ENCODE peak calls at places on chromosomes 11 and 22, in nine cellular contexts. C is activated CD4-positive, alpha-beta T cell treated with anti-CD3 and anti-CD28 coated beads, Interleukin-2, amount 50 U/mL, for 48 hours; M is mesenteric fat pad; Z is chondrocyte; N is HuH-7; U is mucosa of gallbladder; Q is myocyte; I is tibial artery; T is NCI-H1417. J is an unnamed sample.

GRCh38 chr11:64062185-64063039 is 26.7 kb downstream of the FLRT1 start:
- DNase-seq in U (no peak), N (no peak), T (peak), I (no peak), M (no peak), Z (no peak), Q (no peak), C (no peak), J (no peak)

GRCh38 chr22:48653306-48653705 is 1174.4 kb downstream of the BRD1 start:
- DNase-seq in T (no peak), C (no peak), I (no peak), U (no peak), N (no peak), Z (no peak), Q (no peak), M (no peak), J (no peak)

GRCh38 chr11:116240661-116241060 is 532.1 kb downstream of the BUD13 start:
- DNase-seq in I (no peak), N (no peak), Q (peak), U (no peak), Z (no peak), C (no peak), T (no peak), M (no peak), J (no peak)

GRCh38 chr22:22327723-22328122 is 83.1 kb downstream of the VPREB1 start:
- DNase-seq in I (no peak), C (no peak), N (no peak), Q (no peak), Z (no peak), U (no peak), M (no peak), T (no peak), J (no peak)

GRCh38 chr11:48002565-48002964 is 22.2 kb downstream of the PTPRJ start:
- DNase-seq in M (no peak), U (no peak), I (no peak), C (no peak), Q (no peak), T (peak), Z (peak), N (no peak), J (no peak)

GRCh38 chr11:47378011-47378835 is at the start of gene SPI1:
- DNase-seq in C (no peak), M (no peak), N (no peak), T (no peak), U (peak), Q (no peak), Z (peak), I (peak), J (no peak)

GRCh38 chr22:32916025-32916424 is 114.5 kb downstream of the TIMP3 start:
- DNase-seq in Q (no peak), Z (no peak), U (no peak), I (no peak), C (no peak), M (no peak), T (no peak), N (no peak), J (no peak)

GRCh38 chr22:47550524-47551437 is 788.3 kb downstream of the TBC1D22A start:
- DNase-seq in Z (no peak), M (peak), N (no peak), U (no peak), Q (no peak), I (peak), C (no peak), T (no peak), J (no peak)

GRCh38 chr22:18101536-18101935 is 9.1 kb upstream of the TUBA8 start:
- DNase-seq in Z (no peak), T (no peak), M (no peak), C (no peak), Q (no peak), I (no peak), N (no peak), U (no peak), J (no peak)

GRCh38 chr11:94788396-94788795 is 20.2 kb downstream of the AMOTL1 start:
- DNase-seq in N (no peak), Q (no peak), T (no peak), I (no peak), Z (no peak), C (no peak), M (no peak), U (no peak), J (peak)

GRCh38 chr11:73121692-73122091 is 20.4 kb downstream of the FCHSD2 start:
- DNase-seq in T (no peak), Z (no peak), I (no peak), M (no peak), Q (no peak), U (no peak), N (no peak), C (no peak), J (no peak)

GRCh38 chr11:116107229-116107628 is 603.0 kb upstream of the CADM1 start:
- DNase-seq in I (no peak), M (no peak), N (no peak), U (no peak), Z (no peak), C (no peak), Q (no peak), T (no peak), J (no peak)

GRCh38 chr11:94145431-94145830 is 16.8 kb downstream of the PANX1 start:
- DNase-seq in N (no peak), Z (no peak), T (no peak), M (no peak), I (no peak), U (no peak), C (no peak), Q (no peak), J (no peak)

GRCh38 chr11:8683115-8683807 is 669 bp downstream of the RPL27A start:
- DNase-seq in Z (no peak), N (no peak), M (no peak), Q (peak), T (no peak), C (peak), I (no peak), U (no peak), J (no peak)

GRCh38 chr22:46150615-46151423 is 493 bp downstream of the PPARA start:
- DNase-seq in T (peak), I (peak), U (no peak), Z (peak), M (peak), N (no peak), Q (peak), C (peak), J (peak)

GRCh38 chr22:20783300-20783673 is 9.4 kb downstream of the SERPIND1 start:
- DNase-seq in Q (no peak), T (no peak), M (no peak), I (no peak), N (no peak), U (no peak), Z (peak), C (no peak), J (no peak)

GRCh38 chr11:8873966-8874365 is 37.0 kb upstream of the AKIP1 start:
- DNase-seq in C (no peak), U (no peak), M (no peak), T (no peak), Z (no peak), N (no peak), Q (no peak), I (no peak), J (no peak)

GRCh38 chr11:75823415-75823814 is 8.4 kb downstream of the UVRAG start:
- DNase-seq in U (no peak), I (no peak), T (no peak), C (no peak), Q (no peak), Z (no peak), M (no peak), N (no peak), J (no peak)

GRCh38 chr11:43222215-43222614 is 89.6 kb upstream of the API5 start:
- DNase-seq in I (no peak), C (no peak), Z (no peak), N (no peak), M (no peak), T (no peak), Q (no peak), U (no peak), J (no peak)

GRCh38 chr11:92976681-92977080 is 7.2 kb downstream of the MTNR1B start:
- DNase-seq in C (no peak), Q (no peak), M (no peak), U (no peak), N (no peak), I (no peak), T (no peak), Z (no peak), J (no peak)

GRCh38 chr11:88420165-88420781 is 82.7 kb upstream of the CTSC start:
- DNase-seq in N (no peak), I (no peak), C (no peak), M (no peak), Z (no peak), Q (peak), U (no peak), T (no peak), J (no peak)

GRCh38 chr22:23820748-23821211 is 18.0 kb downstream of the DERL3 start:
- DNase-seq in Q (no peak), Z (peak), M (no peak), C (peak), U (no peak), I (no peak), N (no peak), T (no peak), J (peak)

GRCh38 chr11:44746894-44747293 is 20.1 kb downstream of the TSPAN18 start:
- DNase-seq in U (peak), Z (no peak), Q (no peak), T (no peak), N (no peak), I (peak), C (no peak), M (peak), J (no peak)

GRCh38 chr22:27128461-27129080 is 471.2 kb downstream of the MIAT start:
- DNase-seq in Q (peak), T (no peak), Z (no peak), U (no peak), I (no peak), M (no peak), N (no peak), C (no peak), J (no peak)

GRCh38 chr11:40877256-40877655 is 582.2 kb downstream of the LRRC4C start:
- DNase-seq in I (no peak), M (no peak), C (no peak), N (no peak), Q (no peak), Z (no peak), U (no peak), T (no peak), J (no peak)

GRCh38 chr22:47839586-47840245 is 1077.3 kb downstream of the TBC1D22A start:
- DNase-seq in N (no peak), M (no peak), U (no peak), T (no peak), Q (no peak), C (no peak), I (no peak), Z (no peak), J (no peak)

GRCh38 chr11:11708256-11708655 is 86.5 kb upstream of the GALNT18 start:
- DNase-seq in C (no peak), M (no peak), I (no peak), N (no peak), Q (no peak), T (no peak), U (no peak), Z (no peak), J (no peak)

GRCh38 chr22:46373838-46374662 is 38.5 kb downstream of the TRMU start:
- DNase-seq in C (no peak), N (no peak), T (no peak), Q (no peak), U (no peak), Z (peak), I (no peak), M (no peak), J (peak)

GRCh38 chr11:29214833-29215232 is 802.0 kb downstream of the KCNA4 start:
- DNase-seq in M (no peak), U (no peak), I (no peak), C (no peak), Q (no peak), Z (no peak), T (no peak), N (no peak), J (no peak)

GRCh38 chr11:68164437-68164836 is 43.2 kb upstream of the CHKA start:
- DNase-seq in I (no peak), N (no peak), Q (no peak), U (no peak), C (no peak), Z (no peak), M (no peak), T (no peak), J (no peak)

GRCh38 chr11:126477526-126478275 is 122.2 kb downstream of the ST3GAL4 start:
- DNase-seq in U (no peak), T (peak), I (no peak), M (no peak), C (peak), N (no peak), Z (no peak), Q (no peak), J (no peak)

GRCh38 chr11:27950339-27950738 is 157.6 kb downstream of the KIF18A start:
- DNase-seq in Q (no peak), C (no peak), Z (no peak), I (no peak), U (no peak), M (no peak), T (no peak), N (no peak), J (no peak)

GRCh38 chr22:41603873-41604332 is 14.3 kb upstream of the PMM1 start:
- DNase-seq in M (no peak), C (peak), U (no peak), N (no peak), I (no peak), Z (no peak), Q (peak), T (no peak), J (peak)

GRCh38 chr22:35568751-35569725 is 28.4 kb downstream of the RASD2 start:
- DNase-seq in C (no peak), I (no peak), U (no peak), T (peak), N (no peak), M (no peak), Q (peak), Z (no peak), J (peak)

GRCh38 chr22:17706451-17706900 is 67.8 kb downstream of the BID start:
- DNase-seq in N (peak), I (peak), M (no peak), Z (no peak), U (peak), Q (peak), C (peak), T (no peak), J (peak)